ENCODE peak calls at places on chromosomes 11 and 22, in five cellular contexts. One of them, this sample, is unnamed.

GRCh38 chr22:48099251-48099650 is 1336.8 kb downstream of the TBC1D22A start:
- DNase-seq in stomach: peak
- DNase-seq in sigmoid colon: peak
- DNase-seq in A549: no peak
- DNase-seq in ovary: no peak
- DNase-seq in this sample: peak

GRCh38 chr22:33889748-33890147 is 30.5 kb downstream of the LARGE1 start:
- DNase-seq in stomach: no peak
- DNase-seq in sigmoid colon: no peak
- DNase-seq in A549: no peak
- DNase-seq in ovary: no peak
- DNase-seq in this sample: no peak

GRCh38 chr22:39643311-39644083 is 72.9 kb downstream of the CACNA1I start:
- DNase-seq in stomach: no peak
- DNase-seq in sigmoid colon: no peak
- DNase-seq in A549: no peak
- DNase-seq in ovary: no peak
- DNase-seq in this sample: no peak

GRCh38 chr11:724733-725386 is 18.8 kb downstream of the EPS8L2 start:
- DNase-seq in stomach: no peak
- DNase-seq in sigmoid colon: no peak
- DNase-seq in A549: no peak
- DNase-seq in ovary: no peak
- DNase-seq in this sample: no peak

GRCh38 chr22:25068701-25069100 is 116.2 kb downstream of the KIAA1671 start:
- DNase-seq in stomach: no peak
- DNase-seq in sigmoid colon: no peak
- DNase-seq in A549: no peak
- DNase-seq in ovary: no peak
- DNase-seq in this sample: no peak

GRCh38 chr11:116891746-116892145 is 54.3 kb upstream of the APOA1 start:
- DNase-seq in stomach: no peak
- DNase-seq in sigmoid colon: no peak
- DNase-seq in A549: no peak
- DNase-seq in ovary: no peak
- DNase-seq in this sample: no peak

GRCh38 chr22:25390297-25391240 is 171.1 kb downstream of the CRYBB2 start:
- DNase-seq in stomach: no peak
- DNase-seq in sigmoid colon: no peak
- DNase-seq in A549: no peak
- DNase-seq in ovary: no peak
- DNase-seq in this sample: no peak

GRCh38 chr11:32100495-32100894 is 9.6 kb downstream of the RCN1 start:
- DNase-seq in stomach: no peak
- DNase-seq in sigmoid colon: no peak
- DNase-seq in A549: no peak
- DNase-seq in ovary: no peak
- DNase-seq in this sample: no peak

GRCh38 chr11:4093519-4094347 is 866 bp upstream of the RRM1 start:
- DNase-seq in stomach: no peak
- DNase-seq in sigmoid colon: no peak
- DNase-seq in A549: no peak
- DNase-seq in ovary: no peak
- DNase-seq in this sample: no peak

GRCh38 chr22:43297246-43298061 is 45.7 kb downstream of the SCUBE1 start:
- DNase-seq in stomach: no peak
- DNase-seq in sigmoid colon: peak
- DNase-seq in A549: no peak
- DNase-seq in ovary: peak
- DNase-seq in this sample: no peak

GRCh38 chr11:36108812-36109498 is 165.1 kb downstream of the LDLRAD3 start:
- DNase-seq in stomach: no peak
- DNase-seq in sigmoid colon: no peak
- DNase-seq in A549: no peak
- DNase-seq in ovary: no peak
- DNase-seq in this sample: no peak

GRCh38 chr11:68677432-68677831 is 6.9 kb upstream of the GAL start:
- DNase-seq in stomach: no peak
- DNase-seq in sigmoid colon: peak
- DNase-seq in A549: peak
- DNase-seq in ovary: no peak
- DNase-seq in this sample: no peak

GRCh38 chr11:40986320-40986719 is 473.1 kb downstream of the LRRC4C start:
- DNase-seq in stomach: no peak
- DNase-seq in sigmoid colon: no peak
- DNase-seq in A549: no peak
- DNase-seq in ovary: no peak
- DNase-seq in this sample: no peak

GRCh38 chr11:127950162-127950561 is 637.2 kb downstream of the ETS1 start:
- DNase-seq in stomach: no peak
- DNase-seq in sigmoid colon: no peak
- DNase-seq in A549: no peak
- DNase-seq in ovary: no peak
- DNase-seq in this sample: no peak

GRCh38 chr11:84022221-84022620 is 736.1 kb upstream of the CCDC90B start:
- DNase-seq in stomach: no peak
- DNase-seq in sigmoid colon: no peak
- DNase-seq in A549: no peak
- DNase-seq in ovary: no peak
- DNase-seq in this sample: no peak

GRCh38 chr11:95443386-95443785 is 212.4 kb upstream of the SESN3 start:
- DNase-seq in stomach: no peak
- DNase-seq in sigmoid colon: no peak
- DNase-seq in A549: peak
- DNase-seq in ovary: no peak
- DNase-seq in this sample: no peak

GRCh38 chr11:87934182-87934581 is 241.1 kb downstream of the RAB38 start:
- DNase-seq in stomach: no peak
- DNase-seq in sigmoid colon: no peak
- DNase-seq in A549: no peak
- DNase-seq in ovary: no peak
- DNase-seq in this sample: no peak

GRCh38 chr11:1196516-1197391 is 26.1 kb upstream of the MUC5B start:
- DNase-seq in stomach: peak
- DNase-seq in sigmoid colon: peak
- DNase-seq in A549: no peak
- DNase-seq in ovary: peak
- DNase-seq in this sample: no peak

GRCh38 chr11:123704341-123704740 is 37.1 kb downstream of the ZNF202 start:
- DNase-seq in stomach: no peak
- DNase-seq in sigmoid colon: no peak
- DNase-seq in A549: no peak
- DNase-seq in ovary: no peak
- DNase-seq in this sample: no peak

DNA sequence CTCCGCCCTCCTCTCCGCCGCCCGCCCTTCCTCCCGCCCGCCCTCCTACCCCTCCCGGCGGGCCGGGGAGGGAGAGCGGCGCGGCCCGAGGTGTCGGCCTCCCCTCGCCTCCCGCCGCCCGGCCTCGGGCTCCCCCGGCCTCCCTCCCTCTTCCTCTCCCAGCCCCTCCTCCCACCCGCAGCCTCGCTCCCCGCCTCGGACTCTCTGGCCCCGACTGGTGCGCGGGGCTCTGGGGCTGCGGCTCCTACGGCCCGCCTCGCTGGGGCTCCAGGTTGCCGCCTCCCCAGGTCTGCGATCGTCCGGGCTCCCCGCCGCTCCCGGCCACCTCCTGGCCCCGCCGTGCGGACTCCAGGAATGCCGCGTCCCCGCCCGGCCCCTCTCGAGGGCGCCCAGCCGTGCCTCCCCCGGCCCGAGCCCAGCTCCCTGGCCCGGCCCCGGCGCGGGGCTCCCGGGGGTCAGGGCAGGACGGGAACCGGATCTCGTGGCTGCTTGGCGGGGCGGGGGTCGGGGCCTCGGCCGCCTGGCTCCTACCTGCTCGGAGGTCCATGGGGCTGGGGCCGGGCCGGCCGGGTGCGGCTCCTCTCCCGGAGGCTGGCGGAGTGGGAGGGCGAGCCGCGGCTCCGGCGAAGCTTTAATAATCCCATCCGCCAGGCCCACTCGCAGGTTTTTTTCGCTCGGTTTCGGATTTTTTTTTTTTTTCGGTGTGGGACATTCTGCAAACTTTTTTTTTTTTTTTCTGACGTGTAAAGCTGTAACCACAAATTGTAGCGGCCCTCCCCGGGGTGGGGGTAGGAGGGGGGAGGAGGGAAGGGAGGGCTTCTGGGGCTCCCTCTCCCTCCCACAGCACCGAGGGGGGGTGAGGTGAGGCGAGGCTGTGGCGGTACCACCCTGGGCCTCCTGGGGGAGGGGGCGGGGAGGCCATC is at the start of gene CLCF1:
- DNase-seq in stomach: peak
- DNase-seq in sigmoid colon: peak
- DNase-seq in A549: peak
- DNase-seq in ovary: peak
- DNase-seq in this sample: no peak
- TF ChIP-seq POLR2A in stomach: no peak
- TF ChIP-seq POLR2A in sigmoid colon: no peak
- TF ChIP-seq POLR2A in A549: peak
- TF ChIP-seq POLR2A in ovary: no peak
- TF ChIP-seq POLR2A in this sample: peak

GRCh38 chr11:118928870-118929495 is 3.3 kb upstream of the BCL9L start:
- DNase-seq in stomach: no peak
- DNase-seq in sigmoid colon: peak
- DNase-seq in A549: peak
- DNase-seq in ovary: peak
- DNase-seq in this sample: peak
- TF ChIP-seq POLR2A in stomach: no peak
- TF ChIP-seq POLR2A in sigmoid colon: no peak
- TF ChIP-seq POLR2A in A549: no peak
- TF ChIP-seq POLR2A in ovary: no peak
- TF ChIP-seq POLR2A in this sample: no peak

DNA sequence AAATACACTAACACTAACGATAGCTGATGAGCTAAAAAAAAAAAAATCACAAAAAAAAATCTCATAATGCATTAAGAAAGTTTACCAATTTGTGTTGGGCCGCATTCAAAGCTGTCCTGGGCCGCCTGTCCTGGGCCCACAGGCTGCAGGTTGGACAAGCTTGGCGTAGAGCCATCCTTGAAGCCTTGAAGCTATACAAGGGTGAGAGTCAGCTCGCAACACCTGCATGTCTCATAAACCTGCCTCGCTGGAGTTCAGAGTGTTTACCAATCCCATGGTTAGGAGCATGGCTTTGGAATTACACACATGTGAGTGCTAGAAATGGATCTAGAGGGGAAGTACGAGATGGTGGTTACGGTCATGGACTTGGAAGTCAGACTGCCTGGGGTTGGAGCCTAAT is 453.7 kb downstream of the INSC start:
- DNase-seq in stomach: no peak
- DNase-seq in sigmoid colon: no peak
- DNase-seq in A549: no peak
- DNase-seq in ovary: no peak
- DNase-seq in this sample: no peak
- TF ChIP-seq POLR2A in stomach: no peak
- TF ChIP-seq POLR2A in sigmoid colon: no peak
- TF ChIP-seq POLR2A in A549: no peak
- TF ChIP-seq POLR2A in ovary: no peak
- TF ChIP-seq POLR2A in this sample: no peak

GRCh38 chr11:18010977-18011586 is 1.8 kb downstream of the SERGEF start:
- DNase-seq in stomach: no peak
- DNase-seq in sigmoid colon: no peak
- DNase-seq in A549: no peak
- DNase-seq in ovary: no peak
- DNase-seq in this sample: no peak

GRCh38 chr11:18013790-18014507 is 1.1 kb upstream of the SERGEF start:
- DNase-seq in stomach: no peak
- DNase-seq in sigmoid colon: no peak
- DNase-seq in A549: peak
- DNase-seq in ovary: peak
- DNase-seq in this sample: no peak

GRCh38 chr11:18012906-18013781 is at the start of gene SERGEF:
- DNase-seq in stomach: peak
- DNase-seq in sigmoid colon: peak
- DNase-seq in A549: peak
- DNase-seq in ovary: peak
- DNase-seq in this sample: no peak

GRCh38 chr11:18011633-18012313 is 1.1 kb downstream of the SERGEF start:
- DNase-seq in stomach: no peak
- DNase-seq in sigmoid colon: no peak
- DNase-seq in A549: no peak
- DNase-seq in ovary: no peak
- DNase-seq in this sample: no peak

GRCh38 chr11:18012314-18012905 is 437 bp downstream of the SERGEF start:
- DNase-seq in stomach: peak
- DNase-seq in sigmoid colon: peak
- DNase-seq in A549: peak
- DNase-seq in ovary: no peak
- DNase-seq in this sample: no peak
- TF ChIP-seq POLR2A in stomach: no peak
- TF ChIP-seq POLR2A in sigmoid colon: no peak
- TF ChIP-seq POLR2A in A549: no peak
- TF ChIP-seq POLR2A in ovary: no peak
- TF ChIP-seq POLR2A in this sample: no peak

GRCh38 chr11:19954899-19955298 is 205.4 kb downstream of the DBX1 start:
- DNase-seq in stomach: no peak
- DNase-seq in sigmoid colon: no peak
- DNase-seq in A549: peak
- DNase-seq in ovary: no peak
- DNase-seq in this sample: no peak

GRCh38 chr11:19953342-19953741 is 206.9 kb downstream of the DBX1 start:
- DNase-seq in stomach: no peak
- DNase-seq in sigmoid colon: no peak
- DNase-seq in A549: peak
- DNase-seq in ovary: no peak
- DNase-seq in this sample: no peak

GRCh38 chr11:19955660-19956059 is 204.6 kb downstream of the DBX1 start:
- DNase-seq in stomach: no peak
- DNase-seq in sigmoid colon: no peak
- DNase-seq in A549: no peak
- DNase-seq in ovary: no peak
- DNase-seq in this sample: no peak

GRCh38 chr11:19952101-19952605 is 208.1 kb downstream of the DBX1 start:
- DNase-seq in stomach: no peak
- DNase-seq in sigmoid colon: no peak
- DNase-seq in A549: peak
- DNase-seq in ovary: no peak
- DNase-seq in this sample: no peak

DNA sequence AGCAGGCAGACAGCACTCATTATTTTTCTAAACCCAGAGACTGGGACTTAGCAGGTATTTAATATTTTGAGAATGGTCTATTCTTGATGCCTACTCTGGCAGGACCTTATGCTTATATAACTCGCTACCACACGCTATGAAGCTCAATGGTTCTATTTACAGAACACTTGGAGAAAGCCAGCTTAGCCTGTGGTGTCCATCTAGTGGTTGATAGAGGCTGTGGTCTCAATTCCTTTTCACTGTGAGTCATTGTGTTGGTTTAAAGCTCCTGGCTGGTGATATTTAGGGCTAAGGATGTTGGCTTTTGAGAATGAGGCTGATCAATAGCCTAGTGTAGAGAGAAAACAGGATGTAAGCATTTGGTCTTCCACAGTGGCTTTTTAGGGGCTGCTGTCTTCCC is 206.4 kb downstream of the DBX1 start:
- DNase-seq in stomach: no peak
- DNase-seq in sigmoid colon: no peak
- DNase-seq in A549: peak
- DNase-seq in ovary: no peak
- DNase-seq in this sample: no peak
- TF ChIP-seq POLR2A in stomach: no peak
- TF ChIP-seq POLR2A in sigmoid colon: no peak
- TF ChIP-seq POLR2A in A549: no peak
- TF ChIP-seq POLR2A in ovary: no peak
- TF ChIP-seq POLR2A in this sample: no peak

GRCh38 chr22:32880906-32881596 is 79.5 kb downstream of the TIMP3 start:
- DNase-seq in stomach: peak
- DNase-seq in sigmoid colon: peak
- DNase-seq in A549: no peak
- DNase-seq in ovary: peak
- DNase-seq in this sample: no peak
- TF ChIP-seq POLR2A in stomach: no peak
- TF ChIP-seq POLR2A in sigmoid colon: no peak
- TF ChIP-seq POLR2A in A549: no peak
- TF ChIP-seq POLR2A in ovary: no peak
- TF ChIP-seq POLR2A in this sample: no peak